ENCODE peak calls at places on chromosomes 4 and X, in five cellular contexts. O, H, T, M and Z are unnamed samples.

GRCh38 chr4:56055027-56055976 is 106.6 kb downstream of the CEP135 start:
- DNase-seq in O (no peak), H (no peak), T (no peak), M (no peak), Z (no peak)

GRCh38 chr4:174848596-174848995 is 19.5 kb upstream of the GLRA3 start:
- DNase-seq in O (no peak), H (no peak), T (no peak), M (no peak), Z (no peak)

GRCh38 chrX:106791495-106791894 is 11.0 kb upstream of the TBC1D8B start:
- DNase-seq in O (peak; percentile 25), H (peak; percentile 32), T (no peak), M (no peak), Z (peak; percentile 49)

GRCh38 chr4:89915937-89916336 is 21.3 kb downstream of the MMRN1 start:
- DNase-seq in O (no peak), H (no peak), T (no peak), M (no peak), Z (peak; percentile 60)

GRCh38 chrX:79138658-79139241 is 5.7 kb upstream of the GPR174 start:
- DNase-seq in O (no peak), H (no peak), T (no peak), M (no peak), Z (no peak)

GRCh38 chrX:48489296-48489695 is 13.3 kb downstream of the FTSJ1 start:
- DNase-seq in O (no peak), H (no peak), T (no peak), M (no peak), Z (no peak)

GRCh38 chrX:65985922-65986588 is 53.8 kb downstream of the VSIG4 start:
- DNase-seq in O (peak; percentile 53), H (peak; percentile 70), T (no peak), M (no peak), Z (peak; percentile 74)

GRCh38 chr4:121339824-121340223 is 41.0 kb downstream of the QRFPR start:
- DNase-seq in O (no peak), H (no peak), T (no peak), M (no peak), Z (no peak)

GRCh38 chr4:1836650-1837049 is 19.3 kb downstream of the LETM1 start:
- DNase-seq in O (no peak), H (no peak), T (no peak), M (no peak), Z (no peak)

GRCh38 chr4:52028970-52029369 is 8.8 kb upstream of the LRRC66 start:
- DNase-seq in O (peak; percentile 67), H (peak; percentile 74), T (no peak), M (no peak), Z (no peak)

GRCh38 chrX:29903365-29903764 is 312.0 kb upstream of the MAGEB2 start:
- DNase-seq in O (peak; percentile 6), H (peak; percentile 9), T (no peak), M (no peak), Z (peak; percentile 6)

GRCh38 chr4:2837904-2838496 is 5.6 kb upstream of the ADD1 start:
- DNase-seq in O (peak; percentile 72), H (no peak), T (peak; percentile 65), M (no peak), Z (no peak)

GRCh38 chrX:129654652-129655546 is at the start of gene APLN:
- DNase-seq in O (peak; percentile 34), H (no peak), T (peak; percentile 67), M (no peak), Z (peak; percentile 79)

GRCh38 chrX:48649109-48649508 is 34.5 kb upstream of the WAS start:
- DNase-seq in O (peak; percentile 17), H (peak; percentile 18), T (no peak), M (no peak), Z (peak; percentile 28)

GRCh38 chrX:150234126-150234525 is 129.0 kb upstream of the MAMLD1 start:
- DNase-seq in O (peak; percentile 18), H (no peak), T (no peak), M (no peak), Z (no peak)

GRCh38 chrX:151779258-151779657 is 44.7 kb downstream of the CNGA2 start:
- DNase-seq in O (no peak), H (no peak), T (no peak), M (no peak), Z (no peak)

GRCh38 chr4:133581971-133582619 is 433.0 kb downstream of the PCDH10 start:
- DNase-seq in O (no peak), H (no peak), T (no peak), M (no peak), Z (no peak)

GRCh38 chrX:107738768-107739167 is 36.8 kb downstream of the TSC22D3 start:
- DNase-seq in O (no peak), H (no peak), T (no peak), M (no peak), Z (no peak)

GRCh38 chrX:131827935-131828334 is 195.2 kb upstream of the STK26 start:
- DNase-seq in O (no peak), H (peak; percentile 30), T (no peak), M (no peak), Z (peak; percentile 62)

GRCh38 chr4:97123573-97123972 is 1019.7 kb downstream of the STPG2 start:
- DNase-seq in O (no peak), H (no peak), T (no peak), M (no peak), Z (no peak)

GRCh38 chr4:139665690-139666529 is at the start of gene MGST2:
- DNase-seq in O (peak; percentile 59), H (peak; percentile 65), T (peak; percentile 86), M (peak; percentile 71), Z (peak; percentile 87)

GRCh38 chr4:144353240-144353639 is 212.7 kb upstream of the GYPA start:
- DNase-seq in O (no peak), H (no peak), T (no peak), M (no peak), Z (no peak)

GRCh38 chrX:149567621-149568417 is 18.1 kb upstream of the HSFX3 start:
- DNase-seq in O (no peak), H (no peak), T (no peak), M (no peak), Z (peak; percentile 3)

GRCh38 chr4:108512615-108513505 is 107.5 kb upstream of the RPL34 start:
- DNase-seq in O (peak; percentile 59), H (no peak), T (no peak), M (peak; percentile 44), Z (peak; percentile 79)

GRCh38 chrX:154542723-154543424 is 3.8 kb downstream of the G6PD start:
- DNase-seq in O (no peak), H (peak; percentile 55), T (peak; percentile 81), M (no peak), Z (peak; percentile 82)

GRCh38 chr4:188821500-188821899 is 682.3 kb downstream of the TRIML1 start:
- DNase-seq in O (no peak), H (no peak), T (no peak), M (no peak), Z (peak; percentile 8)

GRCh38 chr4:57148831-57149230 is 38.6 kb upstream of the IGFBP7 start:
- DNase-seq in O (peak; percentile 86), H (peak; percentile 63), T (no peak), M (no peak), Z (no peak)

GRCh38 chr4:85478576-85478975 is 3.6 kb downstream of the ARHGAP24 start:
- DNase-seq in O (peak; percentile 80), H (peak; percentile 51), T (no peak), M (no peak), Z (no peak)

GRCh38 chrX:29561417-29561816 is 653.9 kb upstream of the MAGEB2 start:
- DNase-seq in O (peak; percentile 57), H (peak; percentile 21), T (no peak), M (no peak), Z (no peak)

GRCh38 chr4:154722262-154722661 is 21.5 kb upstream of the LRAT start:
- DNase-seq in O (no peak), H (no peak), T (no peak), M (no peak), Z (peak; percentile 2)

GRCh38 chr4:31391976-31392375 is 671.8 kb downstream of the PCDH7 start:
- DNase-seq in O (no peak), H (no peak), T (no peak), M (no peak), Z (no peak)

GRCh38 chrX:154396948-154397887 is 959 bp upstream of the RPL10 start:
- DNase-seq in O (peak; percentile 64), H (peak; percentile 69), T (peak; percentile 91), M (peak; percentile 8), Z (peak; percentile 91)

GRCh38 chr4:67779631-67780030 is 25.4 kb upstream of the GNRHR start:
- DNase-seq in O (peak; percentile 33), H (peak; percentile 62), T (no peak), M (no peak), Z (no peak)

GRCh38 chr4:27764526-27764837 is 903.8 kb downstream of the STIM2 start:
- DNase-seq in O (no peak), H (peak; percentile 32), T (no peak), M (no peak), Z (peak; percentile 34)

GRCh38 chrX:2642146-2642545 is 48.9 kb upstream of the CD99 start:
- DNase-seq in O (no peak), H (no peak), T (no peak), M (no peak), Z (no peak)

GRCh38 chr4:122652379-122652778 is 31.5 kb upstream of the IL21 start:
- DNase-seq in O (peak; percentile 82), H (peak; percentile 62), T (no peak), M (no peak), Z (peak; percentile 64)

GRCh38 chr4:132865458-132865857 is 283.6 kb upstream of the PCDH10 start:
- DNase-seq in O (no peak), H (no peak), T (no peak), M (no peak), Z (no peak)

GRCh38 chrX:31132803-31133202 is 61.0 kb upstream of the FTHL17 start:
- DNase-seq in O (no peak), H (no peak), T (no peak), M (no peak), Z (no peak)

GRCh38 chr4:175190654-175191053 is 272.5 kb downstream of the ADAM29 start:
- DNase-seq in O (no peak), H (no peak), T (no peak), M (no peak), Z (no peak)